ENCODE peak calls at places on chromosomes 12 and 14, in ten cellular contexts. One of them, this sample, is unnamed.

GRCh38 chr12:21416611-21417121 is 20.8 kb upstream of the PYROXD1 start:
- DNase-seq in psoas muscle: no peak
- DNase-seq in amniotic stem cell: no peak
- DNase-seq in GM23248: peak
- DNase-seq in COR-L47: no peak
- DNase-seq in stimulated activated CD8-positive, alpha-beta memory T cell treated with anti-CD3 and anti-CD28 coated beads, Interleukin-4, amount 100 ng/mL, for 4 hours: no peak
- DNase-seq in heart right ventricle: no peak
- DNase-seq in Daoy: no peak
- DNase-seq in CD4-positive, CD25-positive, alpha-beta regulatory T cell: no peak
- DNase-seq in T-helper 2 cell: no peak
- DNase-seq in this sample: no peak

GRCh38 chr12:5036031-5036430 is 7.6 kb upstream of the KCNA5 start:
- DNase-seq in psoas muscle: no peak
- DNase-seq in amniotic stem cell: no peak
- DNase-seq in GM23248: no peak
- DNase-seq in COR-L47: no peak
- DNase-seq in stimulated activated CD8-positive, alpha-beta memory T cell treated with anti-CD3 and anti-CD28 coated beads, Interleukin-4, amount 100 ng/mL, for 4 hours: no peak
- DNase-seq in heart right ventricle: no peak
- DNase-seq in Daoy: no peak
- DNase-seq in CD4-positive, CD25-positive, alpha-beta regulatory T cell: no peak
- DNase-seq in T-helper 2 cell: no peak
- DNase-seq in this sample: no peak

GRCh38 chr14:79514700-79515099 is 696.6 kb downstream of the DIO2 start:
- DNase-seq in psoas muscle: no peak
- DNase-seq in amniotic stem cell: no peak
- DNase-seq in GM23248: peak
- DNase-seq in COR-L47: no peak
- DNase-seq in stimulated activated CD8-positive, alpha-beta memory T cell treated with anti-CD3 and anti-CD28 coated beads, Interleukin-4, amount 100 ng/mL, for 4 hours: no peak
- DNase-seq in heart right ventricle: no peak
- DNase-seq in Daoy: peak
- DNase-seq in CD4-positive, CD25-positive, alpha-beta regulatory T cell: no peak
- DNase-seq in T-helper 2 cell: no peak
- DNase-seq in this sample: no peak

GRCh38 chr14:98766818-98767217 is 505.2 kb downstream of the BCL11B start:
- DNase-seq in psoas muscle: no peak
- DNase-seq in amniotic stem cell: no peak
- DNase-seq in GM23248: no peak
- DNase-seq in COR-L47: no peak
- DNase-seq in stimulated activated CD8-positive, alpha-beta memory T cell treated with anti-CD3 and anti-CD28 coated beads, Interleukin-4, amount 100 ng/mL, for 4 hours: no peak
- DNase-seq in heart right ventricle: no peak
- DNase-seq in Daoy: peak
- DNase-seq in CD4-positive, CD25-positive, alpha-beta regulatory T cell: no peak
- DNase-seq in T-helper 2 cell: no peak
- DNase-seq in this sample: no peak

GRCh38 chr14:20454645-20455354 is at the start of the genes APEX1 and OSGEP:
- DNase-seq in psoas muscle: peak
- DNase-seq in amniotic stem cell: peak
- DNase-seq in GM23248: peak
- DNase-seq in COR-L47: peak
- DNase-seq in stimulated activated CD8-positive, alpha-beta memory T cell treated with anti-CD3 and anti-CD28 coated beads, Interleukin-4, amount 100 ng/mL, for 4 hours: peak
- DNase-seq in heart right ventricle: peak
- DNase-seq in Daoy: peak
- DNase-seq in CD4-positive, CD25-positive, alpha-beta regulatory T cell: peak
- DNase-seq in T-helper 2 cell: peak
- DNase-seq in this sample: peak

GRCh38 chr14:102500190-102500661 is 9.3 kb downstream of the ANKRD9 start:
- DNase-seq in psoas muscle: peak
- DNase-seq in amniotic stem cell: no peak
- DNase-seq in GM23248: peak
- DNase-seq in COR-L47: no peak
- DNase-seq in stimulated activated CD8-positive, alpha-beta memory T cell treated with anti-CD3 and anti-CD28 coated beads, Interleukin-4, amount 100 ng/mL, for 4 hours: no peak
- DNase-seq in heart right ventricle: peak
- DNase-seq in Daoy: peak
- DNase-seq in CD4-positive, CD25-positive, alpha-beta regulatory T cell: no peak
- DNase-seq in T-helper 2 cell: peak
- DNase-seq in this sample: peak

GRCh38 chr14:92610849-92611271 is 97.3 kb downstream of the RIN3 start:
- DNase-seq in psoas muscle: no peak
- DNase-seq in amniotic stem cell: no peak
- DNase-seq in GM23248: no peak
- DNase-seq in COR-L47: no peak
- DNase-seq in stimulated activated CD8-positive, alpha-beta memory T cell treated with anti-CD3 and anti-CD28 coated beads, Interleukin-4, amount 100 ng/mL, for 4 hours: no peak
- DNase-seq in heart right ventricle: no peak
- DNase-seq in Daoy: no peak
- DNase-seq in CD4-positive, CD25-positive, alpha-beta regulatory T cell: no peak
- DNase-seq in T-helper 2 cell: no peak
- DNase-seq in this sample: no peak

GRCh38 chr12:92312463-92312970 is 166.9 kb upstream of the BTG1 start:
- DNase-seq in psoas muscle: no peak
- DNase-seq in amniotic stem cell: no peak
- DNase-seq in GM23248: peak
- DNase-seq in COR-L47: no peak
- DNase-seq in stimulated activated CD8-positive, alpha-beta memory T cell treated with anti-CD3 and anti-CD28 coated beads, Interleukin-4, amount 100 ng/mL, for 4 hours: no peak
- DNase-seq in heart right ventricle: no peak
- DNase-seq in Daoy: no peak
- DNase-seq in CD4-positive, CD25-positive, alpha-beta regulatory T cell: no peak
- DNase-seq in T-helper 2 cell: no peak
- DNase-seq in this sample: no peak

GRCh38 chr12:113889806-113890581 is 76.1 kb downstream of the RBM19 start:
- DNase-seq in psoas muscle: no peak
- DNase-seq in amniotic stem cell: no peak
- DNase-seq in GM23248: no peak
- DNase-seq in COR-L47: no peak
- DNase-seq in stimulated activated CD8-positive, alpha-beta memory T cell treated with anti-CD3 and anti-CD28 coated beads, Interleukin-4, amount 100 ng/mL, for 4 hours: no peak
- DNase-seq in heart right ventricle: no peak
- DNase-seq in Daoy: no peak
- DNase-seq in CD4-positive, CD25-positive, alpha-beta regulatory T cell: no peak
- DNase-seq in T-helper 2 cell: no peak
- DNase-seq in this sample: no peak

GRCh38 chr12:48767047-48767446 is 21.8 kb downstream of the ADCY6 start:
- DNase-seq in psoas muscle: peak
- DNase-seq in amniotic stem cell: no peak
- DNase-seq in GM23248: peak
- DNase-seq in COR-L47: no peak
- DNase-seq in stimulated activated CD8-positive, alpha-beta memory T cell treated with anti-CD3 and anti-CD28 coated beads, Interleukin-4, amount 100 ng/mL, for 4 hours: no peak
- DNase-seq in heart right ventricle: peak
- DNase-seq in Daoy: no peak
- DNase-seq in CD4-positive, CD25-positive, alpha-beta regulatory T cell: no peak
- DNase-seq in T-helper 2 cell: no peak
- DNase-seq in this sample: no peak

GRCh38 chr12:78115889-78116288 is 285.2 kb downstream of the NAV3 start:
- DNase-seq in psoas muscle: no peak
- DNase-seq in amniotic stem cell: no peak
- DNase-seq in GM23248: no peak
- DNase-seq in COR-L47: no peak
- DNase-seq in stimulated activated CD8-positive, alpha-beta memory T cell treated with anti-CD3 and anti-CD28 coated beads, Interleukin-4, amount 100 ng/mL, for 4 hours: no peak
- DNase-seq in heart right ventricle: no peak
- DNase-seq in Daoy: no peak
- DNase-seq in CD4-positive, CD25-positive, alpha-beta regulatory T cell: no peak
- DNase-seq in T-helper 2 cell: no peak
- DNase-seq in this sample: no peak

GRCh38 chr12:80033457-80033856 is 65.9 kb upstream of the OTOGL start:
- DNase-seq in psoas muscle: no peak
- DNase-seq in amniotic stem cell: peak
- DNase-seq in GM23248: peak
- DNase-seq in COR-L47: no peak
- DNase-seq in stimulated activated CD8-positive, alpha-beta memory T cell treated with anti-CD3 and anti-CD28 coated beads, Interleukin-4, amount 100 ng/mL, for 4 hours: no peak
- DNase-seq in heart right ventricle: no peak
- DNase-seq in Daoy: peak
- DNase-seq in CD4-positive, CD25-positive, alpha-beta regulatory T cell: no peak
- DNase-seq in T-helper 2 cell: no peak
- DNase-seq in this sample: no peak

GRCh38 chr12:105698047-105698446 is 367.6 kb downstream of the C12orf75 start:
- DNase-seq in psoas muscle: no peak
- DNase-seq in amniotic stem cell: no peak
- DNase-seq in GM23248: peak
- DNase-seq in COR-L47: no peak
- DNase-seq in stimulated activated CD8-positive, alpha-beta memory T cell treated with anti-CD3 and anti-CD28 coated beads, Interleukin-4, amount 100 ng/mL, for 4 hours: no peak
- DNase-seq in heart right ventricle: no peak
- DNase-seq in Daoy: no peak
- DNase-seq in CD4-positive, CD25-positive, alpha-beta regulatory T cell: no peak
- DNase-seq in T-helper 2 cell: no peak
- DNase-seq in this sample: no peak

GRCh38 chr12:25829192-25829591 is 129.3 kb upstream of the RASSF8 start:
- DNase-seq in psoas muscle: no peak
- DNase-seq in amniotic stem cell: peak
- DNase-seq in GM23248: peak
- DNase-seq in COR-L47: no peak
- DNase-seq in stimulated activated CD8-positive, alpha-beta memory T cell treated with anti-CD3 and anti-CD28 coated beads, Interleukin-4, amount 100 ng/mL, for 4 hours: no peak
- DNase-seq in heart right ventricle: no peak
- DNase-seq in Daoy: peak
- DNase-seq in CD4-positive, CD25-positive, alpha-beta regulatory T cell: no peak
- DNase-seq in T-helper 2 cell: no peak
- DNase-seq in this sample: no peak

GRCh38 chr14:23362200-23362599 is 2.8 kb downstream of the EFS start:
- DNase-seq in psoas muscle: no peak
- DNase-seq in amniotic stem cell: no peak
- DNase-seq in GM23248: peak
- DNase-seq in COR-L47: no peak
- DNase-seq in stimulated activated CD8-positive, alpha-beta memory T cell treated with anti-CD3 and anti-CD28 coated beads, Interleukin-4, amount 100 ng/mL, for 4 hours: no peak
- DNase-seq in heart right ventricle: no peak
- DNase-seq in Daoy: no peak
- DNase-seq in CD4-positive, CD25-positive, alpha-beta regulatory T cell: no peak
- DNase-seq in T-helper 2 cell: no peak
- DNase-seq in this sample: no peak

GRCh38 chr14:79357307-79357706 is 854.0 kb downstream of the DIO2 start:
- DNase-seq in psoas muscle: no peak
- DNase-seq in amniotic stem cell: no peak
- DNase-seq in GM23248: no peak
- DNase-seq in COR-L47: no peak
- DNase-seq in stimulated activated CD8-positive, alpha-beta memory T cell treated with anti-CD3 and anti-CD28 coated beads, Interleukin-4, amount 100 ng/mL, for 4 hours: no peak
- DNase-seq in heart right ventricle: no peak
- DNase-seq in Daoy: no peak
- DNase-seq in CD4-positive, CD25-positive, alpha-beta regulatory T cell: no peak
- DNase-seq in T-helper 2 cell: no peak
- DNase-seq in this sample: no peak

GRCh38 chr12:111313833-111314259 is 55.0 kb downstream of the PHETA1 start:
- DNase-seq in psoas muscle: peak
- DNase-seq in amniotic stem cell: peak
- DNase-seq in GM23248: peak
- DNase-seq in COR-L47: peak
- DNase-seq in stimulated activated CD8-positive, alpha-beta memory T cell treated with anti-CD3 and anti-CD28 coated beads, Interleukin-4, amount 100 ng/mL, for 4 hours: peak
- DNase-seq in heart right ventricle: peak
- DNase-seq in Daoy: peak
- DNase-seq in CD4-positive, CD25-positive, alpha-beta regulatory T cell: peak
- DNase-seq in T-helper 2 cell: peak
- DNase-seq in this sample: peak

GRCh38 chr12:24201258-24201970 is 251.9 kb upstream of the SOX5 start:
- DNase-seq in psoas muscle: no peak
- DNase-seq in amniotic stem cell: no peak
- DNase-seq in GM23248: no peak
- DNase-seq in COR-L47: no peak
- DNase-seq in stimulated activated CD8-positive, alpha-beta memory T cell treated with anti-CD3 and anti-CD28 coated beads, Interleukin-4, amount 100 ng/mL, for 4 hours: no peak
- DNase-seq in heart right ventricle: no peak
- DNase-seq in Daoy: peak
- DNase-seq in CD4-positive, CD25-positive, alpha-beta regulatory T cell: no peak
- DNase-seq in T-helper 2 cell: no peak
- DNase-seq in this sample: no peak

GRCh38 chr14:69755784-69756183 is 11.2 kb upstream of the SRSF5 start:
- DNase-seq in psoas muscle: no peak
- DNase-seq in amniotic stem cell: no peak
- DNase-seq in GM23248: no peak
- DNase-seq in COR-L47: no peak
- DNase-seq in stimulated activated CD8-positive, alpha-beta memory T cell treated with anti-CD3 and anti-CD28 coated beads, Interleukin-4, amount 100 ng/mL, for 4 hours: no peak
- DNase-seq in heart right ventricle: no peak
- DNase-seq in Daoy: no peak
- DNase-seq in CD4-positive, CD25-positive, alpha-beta regulatory T cell: no peak
- DNase-seq in T-helper 2 cell: no peak
- DNase-seq in this sample: no peak

GRCh38 chr14:32986791-32987545 is 48.3 kb downstream of the NPAS3 start:
- DNase-seq in psoas muscle: peak
- DNase-seq in amniotic stem cell: no peak
- DNase-seq in GM23248: peak
- DNase-seq in COR-L47: no peak
- DNase-seq in stimulated activated CD8-positive, alpha-beta memory T cell treated with anti-CD3 and anti-CD28 coated beads, Interleukin-4, amount 100 ng/mL, for 4 hours: no peak
- DNase-seq in heart right ventricle: peak
- DNase-seq in Daoy: peak
- DNase-seq in CD4-positive, CD25-positive, alpha-beta regulatory T cell: no peak
- DNase-seq in T-helper 2 cell: no peak
- DNase-seq in this sample: no peak